ENCODE peak calls at places on chromosomes 5 and 9, in nine cellular contexts. J, P, I, L, Z, Y, O, H and C are unnamed samples.

GRCh38 chr5:137264573-137264972 is 234.6 kb downstream of the SPOCK1 start:
- DNase-seq in J (no peak), L (no peak), Z (peak), Y (no peak), O (no peak), H (no peak), I (no peak), P (peak), C (no peak)

GRCh38 chr5:159581502-159582249 is 251.4 kb upstream of the IL12B start:
- DNase-seq in J (no peak), I (no peak), H (no peak), O (peak), Z (peak), L (peak), Y (peak), P (peak), C (no peak)

GRCh38 chr9:112487799-112488345 is 1.2 kb downstream of the KIAA1958 start:
- DNase-seq in J (no peak), L (peak), H (no peak), Z (peak), Y (no peak), P (no peak), O (no peak), I (no peak), C (no peak)

GRCh38 chr5:16467363-16468219 is 2.0 kb upstream of the ZNF622 start:
- DNase-seq in Z (peak), H (no peak), P (peak), Y (no peak), L (no peak), I (no peak), O (no peak), J (no peak), C (no peak)

GRCh38 chr5:102231693-102232619 is 64.1 kb downstream of the SLCO4C1 start:
- DNase-seq in P (no peak), H (no peak), Y (no peak), L (no peak), I (no peak), J (no peak), Z (no peak), O (no peak), C (no peak)

GRCh38 chr9:129131300-129132145 is 20.3 kb downstream of the PTPA start:
- DNase-seq in P (peak), J (peak), I (peak), Y (peak), Z (peak), L (peak), H (peak), O (peak), C (peak)

GRCh38 chr9:25449503-25449902 is 228.7 kb downstream of the TUSC1 start:
- DNase-seq in L (no peak), O (no peak), P (no peak), I (no peak), J (no peak), Y (no peak), H (no peak), Z (no peak), C (no peak)

GRCh38 chr5:33937700-33938506 is 1.7 kb downstream of the RXFP3 start:
- DNase-seq in P (no peak), I (no peak), L (no peak), Z (no peak), Y (no peak), J (no peak), O (no peak), H (no peak), C (no peak)

GRCh38 chr9:136485049-136485647 is 2.3 kb upstream of the SEC16A start:
- DNase-seq in Z (peak), I (peak), H (peak), O (peak), P (peak), L (peak), Y (peak), J (peak), C (peak)

GRCh38 chr9:91036826-91037510 is 235.3 kb downstream of the SYK start:
- DNase-seq in Z (peak), L (peak), Y (peak), P (peak), J (peak), O (peak), H (peak), I (peak), C (peak)

GRCh38 chr9:33320568-33321261 is 30.4 kb downstream of the NFX1 start:
- DNase-seq in P (peak), Z (peak), H (no peak), L (no peak), I (no peak), J (no peak), O (no peak), Y (peak), C (no peak)